ENCODE peak calls at places on chromosomes 7 and 10, in four cellular contexts. One of them, this sample, is unnamed.
A peak's percentile ranks its signal among the peaks of the same experiment; 100 is the strongest.

GRCh38 chr10:48639646-48640045 is 34.8 kb upstream of the ARHGAP22 start:
- DNase-seq in right cardiac atrium: no peak
- DNase-seq in esophagus squamous epithelium: no peak
- DNase-seq in psoas muscle: no peak
- DNase-seq in this sample: no peak

GRCh38 chr7:129530881-129531391 is 28.6 kb downstream of the SMKR1 start:
- DNase-seq in right cardiac atrium: no peak
- DNase-seq in esophagus squamous epithelium: no peak
- DNase-seq in psoas muscle: no peak
- DNase-seq in this sample: no peak

GRCh38 chr7:150382123-150382843 is 3.2 kb downstream of the ZNF775 start:
- DNase-seq in right cardiac atrium: no peak
- DNase-seq in esophagus squamous epithelium: no peak
- DNase-seq in psoas muscle: no peak
- DNase-seq in this sample: peak; percentile 68

GRCh38 chr7:138440460-138440859 is 19.6 kb upstream of the TRIM24 start:
- DNase-seq in right cardiac atrium: no peak
- DNase-seq in esophagus squamous epithelium: no peak
- DNase-seq in psoas muscle: no peak
- DNase-seq in this sample: no peak

GRCh38 chr10:114825513-114826253 is 4.1 kb downstream of the FHIP2A start:
- DNase-seq in right cardiac atrium: no peak
- DNase-seq in esophagus squamous epithelium: no peak
- DNase-seq in psoas muscle: no peak
- DNase-seq in this sample: no peak

GRCh38 chr10:132185601-132186487 is 904 bp upstream of the DPYSL4 start:
- DNase-seq in right cardiac atrium: peak; percentile 48
- DNase-seq in esophagus squamous epithelium: no peak
- DNase-seq in psoas muscle: peak; percentile 49
- DNase-seq in this sample: peak; percentile 67

GRCh38 chr10:653991-654646 is 35.3 kb downstream of the DIP2C start:
- DNase-seq in right cardiac atrium: no peak
- DNase-seq in esophagus squamous epithelium: no peak
- DNase-seq in psoas muscle: no peak
- DNase-seq in this sample: peak; percentile 73

GRCh38 chr10:77603529-77603927 is 34.1 kb downstream of the KCNMA1 start:
- DNase-seq in right cardiac atrium: no peak
- DNase-seq in esophagus squamous epithelium: no peak
- DNase-seq in psoas muscle: no peak
- DNase-seq in this sample: peak; percentile 77

GRCh38 chr7:20403356-20403755 is 72.7 kb downstream of the ITGB8 start:
- DNase-seq in right cardiac atrium: peak; percentile 63
- DNase-seq in esophagus squamous epithelium: no peak
- DNase-seq in psoas muscle: peak; percentile 27
- DNase-seq in this sample: no peak

GRCh38 chr10:17026686-17027485 is 102.7 kb downstream of the CUBN start:
- DNase-seq in right cardiac atrium: no peak
- DNase-seq in esophagus squamous epithelium: no peak
- DNase-seq in psoas muscle: no peak
- DNase-seq in this sample: no peak

GRCh38 chr10:103295391-103296044 is 18.6 kb downstream of the INA start:
- DNase-seq in right cardiac atrium: no peak
- DNase-seq in esophagus squamous epithelium: no peak
- DNase-seq in psoas muscle: no peak
- DNase-seq in this sample: no peak

GRCh38 chr7:99001482-99002145 is 123.3 kb downstream of the TRRAP start:
- DNase-seq in right cardiac atrium: no peak
- DNase-seq in esophagus squamous epithelium: no peak
- DNase-seq in psoas muscle: no peak
- DNase-seq in this sample: no peak

GRCh38 chr10:129755075-129756020 is 208.7 kb downstream of the EBF3 start:
- DNase-seq in right cardiac atrium: no peak
- DNase-seq in esophagus squamous epithelium: no peak
- DNase-seq in psoas muscle: no peak
- DNase-seq in this sample: no peak

GRCh38 chr7:155285423-155286220 is 12.1 kb upstream of the INSIG1 start:
- DNase-seq in right cardiac atrium: no peak
- DNase-seq in esophagus squamous epithelium: no peak
- DNase-seq in psoas muscle: no peak
- DNase-seq in this sample: no peak

GRCh38 chr7:27160147-27160545 is 3.7 kb upstream of the HOXA7 start:
- DNase-seq in right cardiac atrium: no peak
- DNase-seq in esophagus squamous epithelium: no peak
- DNase-seq in psoas muscle: no peak
- DNase-seq in this sample: peak; percentile 61

GRCh38 chr7:26868841-26869505 is 4.6 kb upstream of the SKAP2 start:
- DNase-seq in right cardiac atrium: no peak
- DNase-seq in esophagus squamous epithelium: no peak
- DNase-seq in psoas muscle: no peak
- DNase-seq in this sample: no peak

GRCh38 chr7:27960415-27960814 is 220.2 kb downstream of the JAZF1 start:
- DNase-seq in right cardiac atrium: no peak
- DNase-seq in esophagus squamous epithelium: no peak
- DNase-seq in psoas muscle: no peak
- DNase-seq in this sample: no peak

GRCh38 chr7:50204576-50204975 is 99.9 kb upstream of the IKZF1 start:
- DNase-seq in right cardiac atrium: no peak
- DNase-seq in esophagus squamous epithelium: no peak
- DNase-seq in psoas muscle: no peak
- DNase-seq in this sample: no peak

GRCh38 chr10:132802694-132803320 is 16.9 kb upstream of the NKX6-2 start:
- DNase-seq in right cardiac atrium: no peak
- DNase-seq in esophagus squamous epithelium: no peak
- DNase-seq in psoas muscle: peak; percentile 3
- DNase-seq in this sample: no peak

GRCh38 chr10:538895-539294 is 150.6 kb downstream of the DIP2C start:
- DNase-seq in right cardiac atrium: no peak
- DNase-seq in esophagus squamous epithelium: no peak
- DNase-seq in psoas muscle: no peak
- DNase-seq in this sample: no peak

GRCh38 chr7:711967-712600 is 14.4 kb upstream of the DNAAF5 start:
- DNase-seq in right cardiac atrium: no peak
- DNase-seq in esophagus squamous epithelium: no peak
- DNase-seq in psoas muscle: no peak
- DNase-seq in this sample: no peak

GRCh38 chr10:116014859-116015258 is 258.1 kb downstream of the GFRA1 start:
- DNase-seq in right cardiac atrium: no peak
- DNase-seq in esophagus squamous epithelium: no peak
- DNase-seq in psoas muscle: no peak
- DNase-seq in this sample: no peak

GRCh38 chr7:156606618-156607331 is 33.8 kb upstream of the RNF32 start:
- DNase-seq in right cardiac atrium: no peak
- DNase-seq in esophagus squamous epithelium: no peak
- DNase-seq in psoas muscle: no peak
- DNase-seq in this sample: no peak

GRCh38 chr10:124153601-124153930 is 60.2 kb upstream of the CHST15 start:
- DNase-seq in right cardiac atrium: no peak
- DNase-seq in esophagus squamous epithelium: no peak
- DNase-seq in psoas muscle: no peak
- DNase-seq in this sample: no peak

GRCh38 chr7:55523366-55523765 is 48.9 kb downstream of the VOPP1 start:
- DNase-seq in right cardiac atrium: no peak
- DNase-seq in esophagus squamous epithelium: no peak
- DNase-seq in psoas muscle: no peak
- DNase-seq in this sample: no peak

GRCh38 chr10:102135956-102136526 is 3.2 kb downstream of the PPRC1 start:
- DNase-seq in right cardiac atrium: no peak
- DNase-seq in esophagus squamous epithelium: no peak
- DNase-seq in psoas muscle: no peak
- DNase-seq in this sample: no peak
- H3K4me3 ChIP-seq in right cardiac atrium: no peak overlapping the region
- H3K4me3 ChIP-seq in esophagus squamous epithelium: no peak overlapping the region
- H3K4me3 ChIP-seq in psoas muscle: no peak overlapping the region
- H3K4me3 ChIP-seq in this sample: no peak overlapping the region

GRCh38 chr10:80498833-80499671 is 38.6 kb upstream of the SH2D4B start:
- DNase-seq in right cardiac atrium: peak; percentile 96
- DNase-seq in esophagus squamous epithelium: peak; percentile 59
- DNase-seq in psoas muscle: peak; percentile 94
- DNase-seq in this sample: peak; percentile 90
- H3K4me1 ChIP-seq in right cardiac atrium: peaks cover 62% of the 10 kb centered on the region
- H3K4me1 ChIP-seq in esophagus squamous epithelium: peaks cover 99% of the 10 kb centered on the region
- H3K4me1 ChIP-seq in psoas muscle: peaks cover 47% of the 10 kb centered on the region
- H3K4me1 ChIP-seq in this sample: peaks cover 66% of the 10 kb centered on the region

GRCh38 chr10:11986593-11987216 is 55.9 kb downstream of the UPF2 start:
- DNase-seq in right cardiac atrium: peak; percentile 80
- DNase-seq in esophagus squamous epithelium: no peak
- DNase-seq in psoas muscle: peak; percentile 74
- DNase-seq in this sample: peak; percentile 93
- H3K4me3 ChIP-seq in right cardiac atrium: no peak overlapping the region
- H3K4me3 ChIP-seq in esophagus squamous epithelium: no peak overlapping the region
- H3K4me3 ChIP-seq in psoas muscle: no peak overlapping the region
- H3K4me3 ChIP-seq in this sample: no peak overlapping the region

DNA sequence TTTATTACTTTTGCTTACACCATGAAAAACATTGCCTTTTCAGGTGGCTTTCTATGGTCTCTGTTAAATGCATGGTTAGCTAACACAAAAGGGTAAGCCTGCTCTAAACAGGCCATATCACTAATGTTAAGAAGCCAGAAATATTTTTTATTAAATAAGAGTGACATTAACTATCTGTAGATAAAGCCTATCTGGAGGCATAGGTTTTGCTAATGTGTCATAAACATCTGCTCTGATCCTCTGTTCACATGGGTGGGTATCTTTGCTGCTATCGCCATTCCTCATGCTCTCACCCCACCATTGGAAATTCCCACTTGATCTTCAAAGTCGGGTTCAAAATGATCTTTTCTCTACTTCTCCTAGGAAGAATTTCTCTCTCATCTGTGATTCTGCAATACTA is 32.4 kb downstream of the EPC1 start:
- DNase-seq in right cardiac atrium: no peak
- DNase-seq in esophagus squamous epithelium: no peak
- DNase-seq in psoas muscle: no peak
- DNase-seq in this sample: no peak
- H3K4me1 ChIP-seq in right cardiac atrium: peaks cover 13% of the 10 kb centered on the region
- H3K4me1 ChIP-seq in esophagus squamous epithelium: peaks cover 33% of the 10 kb centered on the region
- H3K4me1 ChIP-seq in psoas muscle: peaks cover 75% of the 10 kb centered on the region
- H3K4me1 ChIP-seq in this sample: peaks cover 14% of the 10 kb centered on the region

DNA sequence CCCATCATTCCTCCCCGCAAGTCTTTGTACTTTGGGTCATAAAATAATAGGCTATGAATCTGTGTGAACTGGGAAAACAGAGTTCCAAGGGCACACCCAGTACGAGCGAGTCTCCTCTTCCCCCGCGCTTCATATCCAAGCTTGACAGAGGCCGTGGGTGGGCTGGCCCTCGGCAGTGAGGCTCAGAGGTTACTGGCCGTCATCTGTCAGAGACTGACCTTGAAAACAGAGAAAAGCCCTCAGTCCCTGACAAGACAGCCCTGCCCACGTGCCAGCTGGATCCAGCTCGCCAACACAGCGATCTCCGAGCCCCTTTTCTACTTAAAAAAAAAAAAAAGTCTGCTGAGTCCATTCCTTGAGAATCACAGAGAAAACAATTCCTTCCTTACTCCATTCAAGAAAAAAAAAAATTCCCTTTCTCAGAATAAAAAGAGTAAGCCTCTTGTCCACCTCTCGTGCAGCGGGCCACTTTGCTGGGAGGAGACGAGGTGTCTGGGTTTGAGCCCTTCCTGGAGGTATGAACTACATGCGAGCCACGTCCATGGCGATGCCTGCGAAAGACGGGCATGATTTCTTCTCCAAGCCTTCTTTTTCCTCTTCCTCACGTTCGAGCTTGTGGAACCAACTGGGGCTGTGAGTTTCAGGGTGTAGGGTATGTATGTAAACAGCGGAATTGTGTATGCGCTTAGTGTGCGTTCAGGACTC is 755 bp upstream of the BICC1 start:
- DNase-seq in right cardiac atrium: peak; percentile 42
- DNase-seq in esophagus squamous epithelium: no peak
- DNase-seq in psoas muscle: peak; percentile 28
- DNase-seq in this sample: peak; percentile 31
- H3K4me3 ChIP-seq in right cardiac atrium: peak overlapping the region; percentile 76
- H3K4me3 ChIP-seq in esophagus squamous epithelium: peak overlapping the region; percentile 79
- H3K4me3 ChIP-seq in psoas muscle: peak overlapping the region; percentile 80
- H3K4me3 ChIP-seq in this sample: no peak overlapping the region

GRCh38 chr7:116228241-116228640 is 17.9 kb downstream of the TES start:
- DNase-seq in right cardiac atrium: no peak
- DNase-seq in esophagus squamous epithelium: no peak
- DNase-seq in psoas muscle: no peak
- DNase-seq in this sample: no peak

GRCh38 chr7:116225860-116226259 is 15.5 kb downstream of the TES start:
- DNase-seq in right cardiac atrium: no peak
- DNase-seq in esophagus squamous epithelium: no peak
- DNase-seq in psoas muscle: no peak
- DNase-seq in this sample: no peak

GRCh38 chr7:116224492-116225098 is 14.3 kb downstream of the TES start:
- DNase-seq in right cardiac atrium: no peak
- DNase-seq in esophagus squamous epithelium: no peak
- DNase-seq in psoas muscle: no peak
- DNase-seq in this sample: no peak

GRCh38 chr7:116227678-116228239 is 17.4 kb downstream of the TES start:
- DNase-seq in right cardiac atrium: no peak
- DNase-seq in esophagus squamous epithelium: no peak
- DNase-seq in psoas muscle: no peak
- DNase-seq in this sample: no peak

GRCh38 chr7:116226664-116227063 is 16.3 kb downstream of the TES start:
- DNase-seq in right cardiac atrium: no peak
- DNase-seq in esophagus squamous epithelium: no peak
- DNase-seq in psoas muscle: no peak
- DNase-seq in this sample: no peak
- H3K4me1 ChIP-seq in right cardiac atrium: peaks cover 6% of the 10 kb centered on the region
- H3K4me1 ChIP-seq in esophagus squamous epithelium: peaks cover 26% of the 10 kb centered on the region
- H3K4me1 ChIP-seq in psoas muscle: peaks cover 12% of the 10 kb centered on the region
- H3K4me1 ChIP-seq in this sample: peaks cover 16% of the 10 kb centered on the region

This sample was measured in mucosa of descending colon.